ENCODE peak calls at places on chromosomes 1 and 21, in six cellular contexts. S, Y, C, A, T and V are unnamed samples.
A peak's percentile ranks its signal among the peaks of the same experiment; 100 is the strongest.

GRCh38 chr1:201719812-201720521 is 109.0 kb upstream of the IPO9 start:
- DNase-seq in S (no peak), Y (peak; percentile 69), C (no peak), A (peak; percentile 70), T (no peak), V (peak; percentile 85)

GRCh38 chr1:110207831-110208230 is 2.3 kb upstream of the KCNC4 start:
- DNase-seq in S (peak; percentile 68), Y (peak; percentile 84), C (peak; percentile 71), A (peak; percentile 79), T (peak; percentile 72), V (peak; percentile 74)

GRCh38 chr1:178310685-178311105 is 186.1 kb downstream of the CLEC20A start:
- DNase-seq in S (peak; percentile 76), Y (peak; percentile 64), C (peak; percentile 29), A (no peak), T (no peak), V (peak; percentile 83)

GRCh38 chr1:201108614-201109013 is 3.6 kb downstream of the CACNA1S start:
- DNase-seq in S (peak; percentile 99), Y (no peak), C (no peak), A (no peak), T (no peak), V (no peak)

GRCh38 chr1:6083801-6084467 is 38.2 kb downstream of the KCNAB2 start:
- DNase-seq in S (peak; percentile 18), Y (peak; percentile 79), C (no peak), A (no peak), T (no peak), V (peak; percentile 71)

GRCh38 chr1:51325878-51326755 is 4.2 kb downstream of the TTC39A start:
- DNase-seq in S (no peak), Y (no peak), C (no peak), A (peak; percentile 85), T (no peak), V (no peak)

GRCh38 chr1:112887599-112888303 is 68.2 kb downstream of the SLC16A1 start:
- DNase-seq in S (no peak), Y (peak; percentile 49), C (no peak), A (peak; percentile 1), T (no peak), V (peak; percentile 40)

GRCh38 chr1:52454779-52455178 is 50.4 kb downstream of the PRPF38A start:
- DNase-seq in S (no peak), Y (no peak), C (no peak), A (no peak), T (no peak), V (no peak)

GRCh38 chr1:42876009-42876408 is 29.6 kb downstream of the ZNF691 start:
- DNase-seq in S (peak; percentile 31), Y (no peak), C (no peak), A (no peak), T (no peak), V (no peak)

GRCh38 chr21:28633803-28634572 is 358.7 kb downstream of the LTN1 start:
- DNase-seq in S (no peak), Y (peak; percentile 27), C (no peak), A (no peak), T (no peak), V (peak; percentile 38)

GRCh38 chr1:45971922-45972321 is 160.5 kb downstream of the PIK3R3 start:
- DNase-seq in S (no peak), Y (no peak), C (no peak), A (no peak), T (no peak), V (no peak)

GRCh38 chr21:42688226-42688840 is 34.9 kb downstream of the PDE9A start:
- DNase-seq in S (no peak), Y (no peak), C (no peak), A (no peak), T (no peak), V (no peak)

GRCh38 chr1:162950187-162950586 is 89.2 kb upstream of the CCDC190 start:
- DNase-seq in S (no peak), Y (no peak), C (no peak), A (no peak), T (no peak), V (no peak)

GRCh38 chr1:28416509-28417194 is 47.1 kb downstream of the PHACTR4 start:
- DNase-seq in S (no peak), Y (no peak), C (no peak), A (no peak), T (no peak), V (no peak)